ENCODE peak calls at places on chromosomes 6 and 20, in seven cellular contexts. X, T, G, O, C, F and S are unnamed samples.

GRCh38 chr6:14269434-14269833 is 151.9 kb downstream of the CD83 start:
- DNase-seq in X (no peak), T (no peak), G (no peak), O (no peak), C (no peak), F (no peak), S (no peak)

GRCh38 chr20:63273635-63274380 is 1.2 kb downstream of the ARFGAP1 start:
- DNase-seq in X (peak; percentile 88), T (no peak), G (no peak), O (no peak), C (peak; percentile 62), F (no peak), S (no peak)

GRCh38 chr20:1856419-1856818 is 38.8 kb upstream of the SIRPA start:
- DNase-seq in X (no peak), T (no peak), G (no peak), O (no peak), C (no peak), F (no peak), S (no peak)

GRCh38 chr6:7243188-7243942 is 69.6 kb downstream of the SSR1 start:
- DNase-seq in X (peak; percentile 64), T (no peak), G (no peak), O (peak; percentile 56), C (peak; percentile 54), F (no peak), S (peak; percentile 48)

GRCh38 chr20:38079353-38079752 is 45.8 kb downstream of the RPRD1B start:
- DNase-seq in X (no peak), T (no peak), G (no peak), O (no peak), C (no peak), F (no peak), S (no peak)

GRCh38 chr6:41498968-41499599 is 47.1 kb upstream of the FOXP4 start:
- DNase-seq in X (no peak), T (no peak), G (no peak), O (no peak), C (no peak), F (no peak), S (no peak)

GRCh38 chr6:166036321-166037105 is 131.1 kb downstream of the TBXT start:
- DNase-seq in X (peak; percentile 70), T (no peak), G (no peak), O (no peak), C (no peak), F (no peak), S (no peak)

GRCh38 chr20:10306440-10307358 is 88.1 kb downstream of the SNAP25 start:
- DNase-seq in X (peak; percentile 91), T (no peak), G (no peak), O (no peak), C (no peak), F (no peak), S (no peak)

GRCh38 chr20:4886771-4887527 is 114.4 kb downstream of the SLC23A2 start:
- DNase-seq in X (no peak), T (no peak), G (no peak), O (no peak), C (no peak), F (no peak), S (no peak)

GRCh38 chr20:9323622-9324021 is 190.8 kb upstream of the LAMP5 start:
- DNase-seq in X (no peak), T (no peak), G (no peak), O (no peak), C (peak; percentile 40), F (no peak), S (no peak)

GRCh38 chr6:97978855-97979271 is 695.8 kb upstream of the MMS22L start:
- DNase-seq in X (no peak), T (no peak), G (no peak), O (no peak), C (no peak), F (no peak), S (peak; percentile 41)

GRCh38 chr20:1324598-1325172 is 4.3 kb downstream of the SDCBP2 start:
- DNase-seq in X (peak; percentile 91), T (no peak), G (no peak), O (peak; percentile 56), C (peak; percentile 64), F (peak; percentile 60), S (peak; percentile 32)

GRCh38 chr6:145112711-145113148 is 622.6 kb downstream of the EPM2A start:
- DNase-seq in X (peak; percentile 19), T (no peak), G (no peak), O (no peak), C (no peak), F (no peak), S (no peak)

GRCh38 chr6:146898888-146899227 is 300.1 kb downstream of the ADGB start:
- DNase-seq in X (no peak), T (no peak), G (no peak), O (no peak), C (no peak), F (no peak), S (no peak)

GRCh38 chr6:146902846-146903245 is 301.4 kb upstream of the STXBP5 start:
- DNase-seq in X (no peak), T (no peak), G (no peak), O (no peak), C (no peak), F (no peak), S (no peak)

GRCh38 chr6:146904596-146904995 is 299.6 kb upstream of the STXBP5 start:
- DNase-seq in X (no peak), T (no peak), G (no peak), O (no peak), C (no peak), F (no peak), S (no peak)

GRCh38 chr6:146905313-146905712 is 298.9 kb upstream of the STXBP5 start:
- DNase-seq in X (peak; percentile 42), T (peak; percentile 31), G (no peak), O (no peak), C (no peak), F (no peak), S (no peak)

GRCh38 chr6:146901940-146902816 is 302.0 kb upstream of the STXBP5 start:
- DNase-seq in X (peak; percentile 23), T (no peak), G (no peak), O (no peak), C (peak; percentile 5), F (no peak), S (no peak)
- TF ChIP-seq CTCF in X (peak; percentile 45), T (no peak), G (no peak), O (no peak), C (peak; percentile 76), F (no peak), S (peak; percentile 49)

GRCh38 chr6:42978487-42978792 is 541 bp downstream of the PEX6 start:
- DNase-seq in X (no peak), T (no peak), G (peak; percentile 56), O (no peak), C (peak; percentile 33), F (no peak), S (peak; percentile 73)
- TF ChIP-seq POLR2A in X (no peak), T (no peak), G (no peak), O (no peak), C (no peak), F (no peak), S (no peak)

GRCh38 chr20:51772236-51772635 is 4.0 kb upstream of the ATP9A start:
- DNase-seq in X (no peak), T (no peak), G (no peak), O (no peak), C (no peak), F (no peak), S (no peak)

GRCh38 chr20:51769941-51770615 is 1.9 kb upstream of the ATP9A start:
- DNase-seq in X (no peak), T (no peak), G (no peak), O (no peak), C (no peak), F (no peak), S (no peak)

GRCh38 chr20:51767018-51767866 is 948 bp downstream of the ATP9A start:
- DNase-seq in X (no peak), T (peak; percentile 92), G (peak; percentile 81), O (peak; percentile 64), C (peak; percentile 72), F (peak; percentile 85), S (peak; percentile 92)

GRCh38 chr20:51767867-51768758 is at the start of gene ATP9A:
- DNase-seq in X (peak; percentile 31), T (peak; percentile 45), G (peak; percentile 64), O (peak; percentile 38), C (no peak), F (peak; percentile 69), S (peak; percentile 65)

GRCh38 chr20:51768759-51769517 is 748 bp upstream of the ATP9A start:
- DNase-seq in X (no peak), T (no peak), G (peak; percentile 53), O (no peak), C (no peak), F (no peak), S (no peak)
- H3K4me3 ChIP-seq in X (peak overlapping the region; percentile 76), T (peak overlapping the region; percentile 27), G (no peak overlapping the region), O (no peak overlapping the region), C (peak overlapping the region; percentile 89), F (peak overlapping the region; percentile 28), S (no peak overlapping the region)

GRCh38 chr20:47708140-47708807 is 77.0 kb downstream of the SULF2 start:
- DNase-seq in X (no peak), T (no peak), G (no peak), O (no peak), C (no peak), F (no peak), S (no peak)
- TF ChIP-seq CTCF in X (no peak), T (no peak), G (no peak), O (no peak), C (no peak), F (no peak), S (no peak)

DNA sequence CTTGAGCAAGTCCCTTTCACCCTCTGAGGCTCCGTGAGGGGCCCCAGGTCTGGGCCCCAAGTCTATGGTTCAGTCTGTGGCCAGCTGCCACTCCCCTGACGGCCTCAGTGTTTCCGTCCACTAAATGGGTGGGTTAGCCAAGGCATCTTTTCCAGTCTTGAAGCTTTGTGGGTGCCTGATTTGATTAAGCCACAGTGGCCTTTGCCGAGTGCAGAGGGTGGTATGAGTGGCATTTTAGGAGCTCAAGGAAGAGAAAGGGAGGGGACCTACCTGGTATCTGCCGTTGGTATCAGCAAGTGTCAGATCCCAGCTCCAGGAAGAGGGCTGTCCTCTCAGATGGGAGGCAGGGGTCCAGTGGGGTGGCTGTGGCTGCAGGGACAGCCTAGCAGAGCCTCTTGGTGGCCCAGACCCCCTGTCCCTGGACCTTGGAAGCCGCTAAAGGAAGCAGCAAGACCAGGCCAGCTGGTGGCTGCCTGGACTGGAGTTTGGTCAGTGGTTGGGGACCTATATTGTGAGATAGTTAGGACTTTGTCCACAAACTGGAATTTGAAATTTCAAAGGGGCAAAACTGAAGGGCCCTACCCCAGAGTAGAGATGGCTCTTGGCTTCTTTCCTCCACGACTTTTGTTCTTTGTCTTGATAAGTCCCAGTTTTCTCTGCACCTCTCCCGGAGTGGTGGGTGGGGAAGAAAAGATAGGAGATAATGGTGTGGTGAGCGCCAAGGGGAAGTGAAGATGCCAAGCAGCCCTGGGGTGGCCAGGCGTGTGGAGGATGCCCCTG is 39.9 kb downstream of the HNF4A start:
- DNase-seq in X (no peak), T (no peak), G (no peak), O (no peak), C (no peak), F (no peak), S (peak; percentile 74)
- TF ChIP-seq POLR2A in X (no peak), T (no peak), G (no peak), O (no peak), C (no peak), F (no peak), S (peak; percentile 88)

GRCh38 chr6:107152633-107153032 is 37.3 kb upstream of the BEND3 start:
- DNase-seq in X (no peak), T (no peak), G (no peak), O (no peak), C (no peak), F (no peak), S (no peak)
- H3K4me3 ChIP-seq in X (no peak overlapping the region), T (no peak overlapping the region), G (no peak overlapping the region), O (no peak overlapping the region), C (no peak overlapping the region), F (no peak overlapping the region), S (no peak overlapping the region)